ENCODE peak calls at places on chromosomes 12 and 14, in six cellular contexts. N is type B pancreatic cell, U is RWPE1, D is left ventricle myocardium inferior, C is NCI-H524, H is T-helper 1 cell. K is an unnamed sample.

GRCh38 chr14:94581127-94581999 is at the start of gene SERPINA5:
- DNase-seq in U (no peak), C (no peak), H (no peak), N (no peak), D (peak; percentile 55), K (no peak)

GRCh38 chr14:100836961-100837811 is 11.3 kb downstream of the MEG3 start:
- DNase-seq in N (no peak), D (peak; percentile 10), H (no peak), C (no peak), U (no peak), K (no peak)

GRCh38 chr12:114625294-114625851 is 58.6 kb downstream of the TBX3 start:
- DNase-seq in D (no peak), C (peak; percentile 17), H (peak; percentile 7), N (peak; percentile 76), U (peak; percentile 52), K (peak; percentile 59)

GRCh38 chr14:80468331-80469122 is 257.2 kb upstream of the DIO2 start:
- DNase-seq in C (no peak), N (no peak), D (no peak), U (no peak), H (no peak), K (no peak)

GRCh38 chr14:21213652-21214051 is 55.6 kb downstream of the HNRNPC start:
- DNase-seq in H (no peak), C (no peak), D (no peak), N (no peak), U (no peak), K (no peak)

GRCh38 chr14:76775695-76776305 is 14.5 kb downstream of the VASH1 start:
- DNase-seq in H (no peak), C (no peak), U (no peak), N (no peak), D (no peak), K (no peak)

GRCh38 chr12:80269953-80270552 is 170.7 kb downstream of the OTOGL start:
- DNase-seq in D (no peak), H (no peak), U (peak; percentile 27), N (no peak), C (peak; percentile 28), K (peak; percentile 42)

GRCh38 chr12:81077686-81078441 is at the start of gene ACSS3:
- DNase-seq in U (no peak), D (peak; percentile 75), H (no peak), C (peak; percentile 49), N (peak; percentile 70), K (peak; percentile 37)

GRCh38 chr14:69615471-69616407 is 4.3 kb downstream of the SUSD6 start:
- DNase-seq in N (no peak), D (no peak), U (peak; percentile 26), C (peak; percentile 66), H (peak; percentile 35), K (no peak)

GRCh38 chr12:79115743-79116142 is 251.2 kb downstream of the SYT1 start:
- DNase-seq in U (no peak), N (no peak), H (no peak), D (no peak), C (no peak), K (no peak)

GRCh38 chr14:68780358-68781160 is 12.3 kb downstream of the ZFP36L1 start:
- DNase-seq in C (no peak), N (peak; percentile 67), H (no peak), U (no peak), D (peak; percentile 73), K (peak; percentile 64)

GRCh38 chr12:17528394-17528793 is 561.6 kb downstream of the RERGL start:
- DNase-seq in N (no peak), H (no peak), C (peak; percentile 17), D (no peak), U (no peak), K (no peak)